ENCODE peak calls at places on chromosomes 1 and 21, in four cellular contexts. U is H9, B is H1, O is mesendoderm. H is an unnamed sample. For H3K79me2, the result is how much of the 10 kb centered on the place peaks cover.

GRCh38 chr1:203911806-203912205 is 50.4 kb downstream of the SNRPE start:
- DNase-seq in U (no peak), B (no peak), O (no peak), H (no peak)

GRCh38 chr1:58964428-58964827 is 180.6 kb upstream of the JUN start:
- DNase-seq in U (no peak), B (no peak), O (no peak), H (no peak)

GRCh38 chr1:27491748-27492700 is 2.1 kb upstream of the WASF2 start:
- DNase-seq in U (no peak), B (no peak), O (no peak), H (no peak)

GRCh38 chr21:33075128-33075527 is 5.2 kb downstream of the OLIG1 start:
- DNase-seq in U (peak), B (no peak), O (peak), H (peak)

GRCh38 chr21:44555200-44555875 is 3.3 kb downstream of the KRTAP10-3 start:
- DNase-seq in U (no peak), B (peak), O (no peak), H (no peak)

GRCh38 chr1:152967201-152967600 is 3.2 kb upstream of the SPRR4 start:
- DNase-seq in U (no peak), B (no peak), O (no peak), H (no peak)

GRCh38 chr1:112410704-112411103 is 14.7 kb downstream of the CTTNBP2NL start:
- DNase-seq in U (no peak), B (no peak), O (no peak), H (no peak)

GRCh38 chr1:40708750-40709099 is 17.2 kb downstream of the NFYC start:
- DNase-seq in U (no peak), B (no peak), O (peak), H (no peak)

GRCh38 chr21:39088831-39089380 is 94.3 kb downstream of the PSMG1 start:
- DNase-seq in U (no peak), B (no peak), O (peak), H (no peak)

GRCh38 chr1:53637726-53638640 is 101.0 kb downstream of the GLIS1 start:
- DNase-seq in U (peak), B (no peak), O (no peak), H (no peak)

GRCh38 chr1:161432091-161432490 is 64.4 kb upstream of the CFAP126 start:
- DNase-seq in U (no peak), B (no peak), O (no peak), H (no peak)

GRCh38 chr1:81296584-81296983 is 504.1 kb upstream of the ADGRL2 start:
- DNase-seq in U (no peak), B (no peak), O (no peak), H (peak)

GRCh38 chr1:200992382-200993101 is 31.0 kb downstream of the KIF21B start:
- DNase-seq in U (no peak), B (no peak), O (no peak), H (no peak)

GRCh38 chr1:46806196-46807020 is 7.6 kb downstream of the CYP4B1 start:
- DNase-seq in U (no peak), B (no peak), O (no peak), H (peak)

GRCh38 chr21:34598931-34599400 is 15.9 kb downstream of the RCAN1 start:
- DNase-seq in U (no peak), B (no peak), O (no peak), H (no peak)

GRCh38 chr1:35725591-35725990 is 6.9 kb upstream of the C1orf216 start:
- DNase-seq in U (no peak), B (no peak), O (no peak), H (no peak)

GRCh38 chr1:231841616-231842344 is 215.2 kb downstream of the DISC1 start:
- DNase-seq in U (no peak), B (no peak), O (no peak), H (peak)

GRCh38 chr1:57112148-57112547 is 146.3 kb upstream of the C8B start:
- DNase-seq in U (peak), B (no peak), O (peak), H (no peak)

GRCh38 chr1:158506369-158506987 is 34.5 kb downstream of the OR10R2 start:
- DNase-seq in U (peak), B (peak), O (peak), H (peak)

GRCh38 chr1:204909109-204909508 is 38.4 kb downstream of the NFASC start:
- DNase-seq in U (no peak), B (no peak), O (no peak), H (no peak)

GRCh38 chr1:27006683-27007082 is 6.0 kb downstream of the TENT5B start:
- DNase-seq in U (peak), B (peak), O (peak), H (no peak)

GRCh38 chr1:202798792-202799331 is 9.4 kb downstream of the KDM5B start:
- DNase-seq in U (no peak), B (peak), O (no peak), H (no peak)

DNA sequence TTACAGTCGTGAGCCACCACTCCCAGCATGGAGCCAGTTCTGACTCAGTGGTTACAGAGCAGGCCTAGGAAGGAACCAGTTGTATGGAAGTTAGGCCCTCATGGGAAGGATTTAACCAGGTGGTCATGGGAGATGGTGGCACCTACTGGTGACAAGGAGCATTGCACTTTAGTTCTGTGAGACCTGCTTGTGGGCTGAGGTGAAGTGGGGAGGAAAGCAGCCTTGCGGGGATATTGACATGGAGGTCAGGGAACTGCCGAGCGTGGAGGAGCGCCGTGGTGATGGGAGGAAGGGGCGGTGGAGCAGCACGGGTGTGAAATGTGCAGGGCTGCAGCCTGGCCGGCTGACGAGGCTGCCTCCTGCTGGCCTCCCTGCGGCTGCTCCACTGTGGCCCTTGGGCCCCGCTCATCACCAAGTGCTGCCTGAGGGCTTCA is 100.4 kb downstream of the GALNT2 start:
- DNase-seq in U (peak), B (peak), O (peak), H (peak)
- H3K79me2 ChIP-seq in U (under half), B (half or more), O (under half), H (under half)

DNA sequence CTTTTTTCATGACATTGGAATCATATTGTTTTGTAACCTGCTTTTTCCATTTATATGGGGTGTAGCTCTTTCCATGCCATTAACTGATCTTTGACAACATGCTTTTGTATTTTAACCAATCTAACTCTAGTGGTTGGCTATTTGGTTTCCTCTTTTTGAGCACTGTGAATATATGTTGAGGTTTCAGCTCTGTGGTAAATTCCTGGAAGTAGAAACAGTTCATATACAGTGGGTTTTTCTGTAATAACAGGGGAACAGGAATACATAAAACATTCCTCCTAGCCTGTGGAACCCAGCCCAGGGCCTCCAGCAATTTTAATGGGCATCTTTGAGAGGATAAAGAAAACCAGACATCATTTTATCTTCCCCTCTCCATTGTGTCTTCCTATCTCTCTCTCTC is 17.4 kb downstream of the AZIN2 start:
- DNase-seq in U (no peak), B (no peak), O (no peak), H (no peak)
- H3K18ac ChIP-seq in U (no peak), B (no peak), O (no peak), H (no peak)

GRCh38 chr1:86552376-86552775 is 5.5 kb downstream of the CLCA4 start:
- DNase-seq in U (no peak), B (no peak), O (no peak), H (no peak)
- H3K79me2 ChIP-seq in U (under half), B (under half), O (under half), H (under half)

GRCh38 chr1:235017719-235018118 is 110.9 kb downstream of the TOMM20 start:
- DNase-seq in U (no peak), B (no peak), O (peak), H (no peak)
- H3K18ac ChIP-seq in U (no peak), B (no peak), O (no peak), H (no peak)

GRCh38 chr1:9793291-9793690 is 30.5 kb downstream of the CLSTN1 start:
- DNase-seq in U (no peak), B (no peak), O (no peak), H (no peak)
- H3K79me2 ChIP-seq in U (under half), B (half or more), O (under half), H (under half)

DNA sequence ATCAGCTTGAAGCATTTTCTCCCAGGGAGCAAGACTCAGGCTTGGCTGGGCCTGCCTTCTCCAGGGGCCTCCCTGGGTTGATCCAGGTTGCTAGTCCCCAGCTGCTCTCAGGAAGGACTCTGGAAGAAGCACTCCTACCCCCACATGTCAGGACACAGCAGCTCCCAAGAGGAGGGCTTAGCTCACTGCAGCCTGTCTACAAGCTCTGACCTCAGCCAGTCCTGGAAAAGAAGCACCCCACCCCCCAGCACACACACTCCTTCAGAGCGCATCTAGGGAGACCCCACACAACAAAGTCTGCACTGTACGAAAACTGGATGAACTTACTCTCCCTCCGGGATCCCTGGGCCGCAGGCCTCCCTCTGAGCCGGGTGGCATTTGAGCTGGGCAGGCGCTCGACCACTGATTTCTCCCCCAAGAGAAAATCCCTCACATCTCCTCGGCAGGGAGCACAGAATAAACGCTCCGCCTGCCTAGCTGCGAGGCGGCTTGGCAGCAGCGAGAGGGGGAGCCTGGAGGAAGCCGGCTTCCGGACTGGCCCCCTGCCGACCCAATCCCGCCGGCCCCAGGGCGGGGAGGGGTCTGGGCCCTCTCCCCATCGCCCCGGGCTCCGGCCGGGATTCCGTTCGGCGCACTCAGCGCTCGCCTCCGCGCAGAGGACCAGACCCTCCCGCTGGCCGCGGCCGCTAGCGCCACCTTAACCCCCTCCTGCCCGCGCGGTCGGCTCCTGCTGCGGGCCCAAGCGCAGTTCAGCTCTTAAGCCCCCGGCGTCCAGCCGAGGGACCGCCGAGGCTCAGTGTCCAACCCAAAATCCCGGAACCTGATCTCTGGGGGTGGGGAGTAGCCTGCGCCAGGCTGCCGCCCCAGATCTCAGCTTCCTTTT is at the start of gene KCNA2:
- DNase-seq in U (peak), B (peak), O (peak), H (no peak)
- H3K18ac ChIP-seq in U (no peak), B (no peak), O (no peak), H (no peak)

H was measured in trophoblast cell.